ENCODE peak calls at places on chromosome 10, in six cellular contexts. X is HCT116, E is kidney epithelial cell, C is A549, U is neural progenitor cell, I is coronary artery. N is an unnamed sample.

GRCh38 chr10:79244068-79244442 is 103.2 kb upstream of the PPIF start:
- DNase-seq in X (no peak), C (no peak), E (no peak), U (no peak), I (no peak), N (no peak)

GRCh38 chr10:2772791-2773644 is 294.3 kb upstream of the PFKP start:
- DNase-seq in I (no peak), X (no peak), C (no peak), E (no peak), U (peak; percentile 83), N (no peak)

GRCh38 chr10:78889536-78890063 is 179.2 kb upstream of the ZMIZ1 start:
- DNase-seq in E (no peak), C (no peak), X (no peak), U (no peak), I (no peak), N (no peak)

GRCh38 chr10:113945075-113945686 is 90.7 kb downstream of the NHLRC2 start:
- DNase-seq in X (peak; percentile 59), E (peak; percentile 45), C (no peak), U (no peak), I (no peak), N (peak; percentile 33)

GRCh38 chr10:7551891-7552731 is 114.7 kb downstream of the ITIH5 start:
- DNase-seq in I (no peak), E (no peak), U (peak; percentile 73), X (no peak), C (no peak), N (no peak)

GRCh38 chr10:86946215-86947170 is 10.9 kb downstream of the MMRN2 start:
- DNase-seq in U (no peak), E (no peak), X (no peak), I (peak; percentile 72), C (no peak), N (no peak)

GRCh38 chr10:29723704-29724103 is 88.9 kb upstream of the SVIL start:
- DNase-seq in C (no peak), E (no peak), X (no peak), I (no peak), U (no peak), N (peak; percentile 34)

GRCh38 chr10:131400518-131400917 is 89.0 kb upstream of the TCERG1L start:
- DNase-seq in X (no peak), U (no peak), E (no peak), I (no peak), C (no peak), N (no peak)

GRCh38 chr10:47104786-47105385 is 193.7 kb downstream of the PTPN20 start:
- DNase-seq in I (no peak), U (no peak), C (no peak), E (no peak), X (no peak), N (no peak)

GRCh38 chr10:70341016-70341415 is 41.4 kb downstream of the LRRC20 start:
- DNase-seq in X (no peak), I (no peak), E (no peak), C (no peak), U (no peak), N (no peak)

GRCh38 chr10:34729619-34730018 is 85.5 kb downstream of the PARD3 start:
- DNase-seq in I (no peak), E (no peak), X (no peak), C (no peak), U (no peak), N (no peak)

GRCh38 chr10:42422911-42423310 is 215.5 kb downstream of the ZNF33B start:
- DNase-seq in E (no peak), X (no peak), I (no peak), U (no peak), C (no peak), N (no peak)

GRCh38 chr10:42431095-42431494 is 207.3 kb downstream of the ZNF33B start:
- DNase-seq in C (no peak), U (no peak), X (no peak), I (no peak), E (no peak), N (no peak)

GRCh38 chr10:42428534-42428933 is 209.8 kb downstream of the ZNF33B start:
- DNase-seq in X (peak; percentile 3), U (no peak), I (no peak), C (no peak), E (no peak), N (peak; percentile 8)
- TF ChIP-seq CTCF in X (peak; percentile 21), U (peak; percentile 20), I (no peak), C (peak; percentile 21), E (peak; percentile 35), N (peak; percentile 29)

DNA sequence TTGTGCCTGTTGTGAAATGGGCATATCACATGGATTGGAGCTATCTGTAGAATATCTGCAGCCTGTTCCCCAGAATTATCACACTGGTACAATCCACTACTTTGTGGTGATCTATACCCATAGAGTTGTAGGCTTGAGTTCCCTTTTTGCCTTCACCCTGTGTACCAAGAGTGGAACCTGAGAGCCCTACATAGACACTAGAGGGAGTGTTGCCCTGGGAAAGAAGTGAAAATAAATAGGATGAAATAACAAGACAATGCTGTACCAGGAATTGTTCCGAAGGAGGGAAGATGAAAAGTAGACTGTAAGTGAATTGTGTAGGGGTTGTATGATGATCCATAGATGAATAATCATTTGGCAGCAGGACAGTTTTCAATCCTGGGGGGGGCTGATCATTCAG is 9.0 kb downstream of the SORCS3 start:
- DNase-seq in I (no peak), X (no peak), U (peak; percentile 33), E (no peak), C (no peak), N (peak; percentile 35)
- TF ChIP-seq CTCF in I (no peak), X (peak; percentile 38), U (peak; percentile 63), E (peak; percentile 63), C (no peak), N (peak; percentile 39)

GRCh38 chr10:63068246-63068645 is 64.9 kb upstream of the NRBF2 start:
- DNase-seq in I (no peak), C (no peak), U (no peak), E (no peak), X (no peak), N (peak; percentile 70)

GRCh38 chr10:63066606-63067005 is 66.5 kb upstream of the NRBF2 start:
- DNase-seq in U (no peak), E (no peak), X (no peak), I (no peak), C (no peak), N (no peak)

GRCh38 chr10:63069318-63069717 is 63.8 kb upstream of the NRBF2 start:
- DNase-seq in C (no peak), U (no peak), I (no peak), E (no peak), X (no peak), N (no peak)

GRCh38 chr10:63064706-63065105 is 68.4 kb upstream of the NRBF2 start:
- DNase-seq in C (no peak), U (peak; percentile 39), E (no peak), X (no peak), I (no peak), N (peak; percentile 68)
- TF ChIP-seq CTCF in C (no peak), U (no peak), E (no peak), X (no peak), I (no peak), N (no peak)

DNA sequence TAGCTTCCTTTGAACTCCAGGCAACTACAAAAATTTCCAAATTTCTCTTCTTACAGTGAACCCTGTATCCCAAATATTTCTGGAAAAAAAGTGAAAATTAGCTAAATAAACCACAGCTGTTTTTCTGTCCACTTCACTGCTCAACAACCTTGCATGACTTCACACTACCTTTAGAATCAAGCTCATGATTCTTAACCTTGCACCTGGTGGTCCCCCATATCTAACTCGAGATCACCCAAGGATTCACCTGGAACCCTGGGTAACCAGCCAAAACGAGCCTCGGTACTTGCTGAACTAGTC is 47.5 kb downstream of the PDLIM1 start:
- DNase-seq in U (no peak), E (no peak), C (no peak), I (no peak), X (no peak), N (no peak)
- TF ChIP-seq CTCF in U (no peak), E (no peak), C (no peak), I (no peak), X (no peak), N (no peak)

GRCh38 chr10:76037531-76037930 is 606.1 kb downstream of the LRMDA start:
- DNase-seq in X (no peak), I (no peak), E (no peak), C (no peak), U (no peak), N (no peak)

GRCh38 chr10:76038696-76039095 is 607.3 kb downstream of the LRMDA start:
- DNase-seq in E (no peak), C (no peak), I (no peak), X (no peak), U (no peak), N (no peak)

GRCh38 chr10:76036962-76037361 is 605.5 kb downstream of the LRMDA start:
- DNase-seq in I (no peak), U (no peak), E (no peak), C (no peak), X (no peak), N (no peak)

GRCh38 chr10:76040107-76040829 is 608.8 kb downstream of the LRMDA start:
- DNase-seq in I (no peak), X (no peak), C (no peak), U (no peak), E (no peak), N (no peak)

GRCh38 chr10:76040830-76041220 is 609.4 kb downstream of the LRMDA start:
- DNase-seq in C (no peak), I (no peak), E (no peak), X (no peak), U (no peak), N (no peak)
- TF ChIP-seq CTCF in C (no peak), I (no peak), E (no peak), X (no peak), U (no peak), N (no peak)

GRCh38 chr10:43658227-43658626 is 9.5 kb upstream of the ZNF32 start:
- DNase-seq in X (no peak), I (no peak), U (no peak), E (no peak), C (no peak), N (no peak)
- TF ChIP-seq CTCF in X (no peak), I (no peak), U (no peak), E (no peak), C (no peak), N (no peak)

DNA sequence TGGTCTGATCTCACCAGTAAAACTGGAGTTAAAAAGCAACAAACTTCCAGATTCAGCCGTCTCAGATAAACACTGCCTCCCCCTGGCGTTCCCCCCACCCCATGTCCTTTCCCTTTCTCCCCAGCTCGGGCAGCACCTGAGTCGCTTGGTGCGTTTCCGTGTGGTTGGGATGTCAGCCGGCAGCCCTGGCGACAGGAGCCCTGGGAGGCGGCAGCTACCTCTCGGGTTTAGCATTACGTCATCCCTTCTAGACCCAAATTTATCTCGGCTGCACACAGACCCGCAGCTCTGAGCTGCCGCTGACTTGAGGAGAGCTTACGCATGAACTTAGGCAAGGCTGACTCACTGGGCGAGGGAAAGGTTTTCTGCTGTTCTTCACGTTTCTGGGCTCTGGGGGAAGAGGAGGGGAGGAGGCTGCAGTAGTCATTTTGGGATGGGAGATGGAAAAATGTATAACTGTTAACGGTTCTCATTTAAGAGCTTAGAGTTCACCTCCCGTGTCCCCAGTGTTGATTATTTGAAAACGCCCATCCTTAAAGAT is 14.4 kb downstream of the MXI1 start:
- DNase-seq in C (peak; percentile 31), X (peak; percentile 84), I (peak; percentile 95), E (peak; percentile 86), U (peak; percentile 78), N (peak; percentile 90)
- TF ChIP-seq CTCF in C (no peak), X (no peak), I (no peak), E (peak; percentile 47), U (peak; percentile 15), N (no peak)